ENCODE peak calls at places on chromosomes 16 and 17, in six cellular contexts. M is foreskin melanocyte; S is heart right ventricle; O is stimulated activated CD4-positive, alpha-beta T cell treated with anti-CD3 and anti-CD28 coated beads, Interleukin-4, amount 100 ng/mL, for 48 hours; R is lower leg skin; F is cardiac muscle cell. V is an unnamed sample.

GRCh38 chr16:21272253-21272652 is 5.8 kb downstream of the CRYM start:
- DNase-seq in F (no peak), S (no peak), M (no peak), O (no peak), R (no peak), V (no peak)

GRCh38 chr17:80481284-80482057 is 5.1 kb upstream of the NPTX1 start:
- DNase-seq in O (no peak), R (no peak), M (no peak), S (no peak), F (no peak), V (no peak)

GRCh38 chr16:20300312-20301097 is 26.8 kb downstream of the GP2 start:
- DNase-seq in F (peak), S (peak), M (peak), O (peak), R (no peak), V (peak)

GRCh38 chr17:4247361-4247980 is 16.3 kb downstream of the ANKFY1 start:
- DNase-seq in M (no peak), S (no peak), O (no peak), F (no peak), R (no peak), V (no peak)

GRCh38 chr17:71188811-71189492 is 931.9 kb upstream of the SOX9 start:
- DNase-seq in F (no peak), S (no peak), O (no peak), M (peak), R (no peak), V (no peak)

GRCh38 chr17:1122681-1123396 is 56.9 kb downstream of the ABR start:
- DNase-seq in R (peak), F (peak), S (peak), O (peak), M (no peak), V (peak)

GRCh38 chr16:72455743-72456659 is 284.0 kb upstream of the PMFBP1 start:
- DNase-seq in F (no peak), O (no peak), M (no peak), R (no peak), S (no peak), V (no peak)

GRCh38 chr17:28492352-28493310 is 13.5 kb upstream of the FOXN1 start:
- DNase-seq in M (no peak), R (no peak), O (no peak), F (no peak), S (no peak), V (no peak)

GRCh38 chr16:23110257-23110899 is 38.9 kb downstream of the USP31 start:
- DNase-seq in S (no peak), F (no peak), M (no peak), R (no peak), O (no peak), V (no peak)

GRCh38 chr17:60832206-60832605 is 154.6 kb downstream of the BCAS3 start:
- DNase-seq in F (peak), R (no peak), O (no peak), M (peak), S (no peak), V (no peak)

GRCh38 chr16:2456551-2457153 is 3.3 kb upstream of the TEDC2 start:
- DNase-seq in M (no peak), S (no peak), F (no peak), R (no peak), O (no peak), V (no peak)

GRCh38 chr16:85347213-85347591 is 234.9 kb upstream of the CIBAR2 start:
- DNase-seq in S (no peak), R (no peak), M (no peak), F (peak), O (no peak), V (no peak)

GRCh38 chr17:69567130-69567529 is 152.6 kb downstream of the MAP2K6 start:
- DNase-seq in R (no peak), M (no peak), F (peak), O (no peak), S (no peak), V (no peak)

GRCh38 chr16:81488687-81489411 is 44.2 kb downstream of the CMIP start:
- DNase-seq in O (no peak), R (no peak), F (no peak), S (no peak), M (no peak), V (no peak)

GRCh38 chr16:67773099-67773498 is 33.3 kb downstream of the RANBP10 start:
- DNase-seq in F (no peak), O (no peak), M (peak), S (peak), R (peak), V (no peak)

GRCh38 chr17:42784361-42784760 is 4.0 kb downstream of the WNK4 start:
- DNase-seq in R (no peak), O (no peak), M (no peak), F (no peak), S (no peak), V (no peak)

GRCh38 chr17:55555772-55556171 is 44.5 kb upstream of the SMIM36 start:
- DNase-seq in M (no peak), O (no peak), F (no peak), S (no peak), R (no peak), V (no peak)

GRCh38 chr17:73126716-73127473 is 34.4 kb upstream of the SLC39A11 start:
- DNase-seq in S (no peak), M (no peak), O (no peak), R (no peak), F (no peak), V (no peak)

GRCh38 chr16:54286067-54286329 is 589 bp downstream of the IRX3 start:
- DNase-seq in S (no peak), R (no peak), O (no peak), M (no peak), F (no peak), V (no peak)

GRCh38 chr17:77728871-77729270 is 229.6 kb upstream of the TNRC6C start:
- DNase-seq in O (no peak), F (no peak), M (no peak), S (no peak), R (no peak), V (no peak)

GRCh38 chr17:39009471-39010085 is 42.4 kb upstream of the FBXO47 start:
- DNase-seq in M (no peak), O (no peak), S (no peak), R (no peak), F (no peak), V (no peak)

GRCh38 chr17:72205357-72205756 is 84.5 kb downstream of the SOX9 start:
- DNase-seq in O (no peak), S (no peak), R (no peak), F (peak), M (no peak), V (peak)

GRCh38 chr17:81684442-81684911 is 666 bp downstream of the HGS start:
- DNase-seq in R (no peak), M (peak), F (no peak), S (no peak), O (no peak), V (no peak)

GRCh38 chr17:1906622-1907021 is 76.8 kb downstream of the RPA1 start:
- DNase-seq in M (no peak), R (no peak), S (no peak), F (peak), O (no peak), V (no peak)

GRCh38 chr17:15343749-15344148 is 2.4 kb upstream of the TEKT3 start:
- DNase-seq in F (no peak), R (no peak), O (no peak), M (no peak), S (no peak), V (no peak)

GRCh38 chr16:50884066-50884860 is 142.4 kb downstream of the CYLD start:
- DNase-seq in M (no peak), S (no peak), F (no peak), O (peak), R (no peak), V (no peak)

GRCh38 chr16:88533945-88534641 is 36.1 kb upstream of the ZC3H18 start:
- DNase-seq in O (peak), M (peak), S (peak), R (no peak), F (peak), V (peak)

GRCh38 chr16:69286941-69287713 is 24.0 kb upstream of the VPS4A start:
- DNase-seq in R (peak), F (peak), M (peak), O (peak), S (peak), V (no peak)

GRCh38 chr17:70865993-70866804 is 696.9 kb downstream of the KCNJ2 start:
- DNase-seq in R (no peak), M (no peak), O (no peak), F (no peak), S (no peak), V (no peak)